ENCODE peak calls at places on chromosomes 11 and 22, in four cellular contexts. One of them, this sample, is unnamed.

GRCh38 chr11:134155456-134155855 is 68.3 kb downstream of the NCAPD3 start:
- DNase-seq in H1: no peak
- DNase-seq in HCT116: no peak
- DNase-seq in K562: no peak
- DNase-seq in this sample: no peak

GRCh38 chr22:45562102-45562501 is 59.4 kb downstream of the FBLN1 start:
- DNase-seq in H1: no peak
- DNase-seq in K562: no peak
- DNase-seq in HCT116: no peak
- DNase-seq in this sample: no peak

GRCh38 chr22:25736378-25737011 is 5.5 kb upstream of the MYO18B start:
- DNase-seq in H1: no peak
- DNase-seq in K562: no peak
- DNase-seq in HCT116: no peak
- DNase-seq in this sample: no peak

GRCh38 chr11:102384419-102385052 is 37.5 kb downstream of the BIRC2 start:
- DNase-seq in K562: peak; percentile 82
- DNase-seq in H1: no peak
- DNase-seq in HCT116: no peak
- DNase-seq in this sample: no peak

GRCh38 chr11:114160884-114161283 is 101.4 kb downstream of the ZBTB16 start:
- DNase-seq in HCT116: no peak
- DNase-seq in H1: no peak
- DNase-seq in K562: no peak
- DNase-seq in this sample: no peak

GRCh38 chr22:30253205-30253852 is 6.8 kb upstream of the LIF start:
- DNase-seq in K562: no peak
- DNase-seq in H1: no peak
- DNase-seq in HCT116: no peak
- DNase-seq in this sample: no peak

GRCh38 chr11:112128483-112129121 is 35.3 kb downstream of the IL18 start:
- DNase-seq in K562: peak; percentile 14
- DNase-seq in HCT116: peak; percentile 87
- DNase-seq in H1: no peak
- DNase-seq in this sample: no peak

GRCh38 chr11:17927643-17928343 is 85.1 kb downstream of the SERGEF start:
- DNase-seq in K562: no peak
- DNase-seq in H1: no peak
- DNase-seq in HCT116: no peak
- DNase-seq in this sample: no peak

GRCh38 chr11:126838779-126839178 is 161.8 kb downstream of the KIRREL3 start:
- DNase-seq in K562: no peak
- DNase-seq in H1: no peak
- DNase-seq in HCT116: no peak
- DNase-seq in this sample: no peak

GRCh38 chr11:124872741-124873140 is 7.5 kb downstream of the ROBO3 start:
- DNase-seq in H1: no peak
- DNase-seq in K562: peak; percentile 9
- DNase-seq in HCT116: no peak
- DNase-seq in this sample: peak; percentile 47

GRCh38 chr22:40732996-40733292 is 53.7 kb downstream of the MCHR1 start:
- DNase-seq in H1: no peak
- DNase-seq in HCT116: no peak
- DNase-seq in K562: no peak
- DNase-seq in this sample: no peak

GRCh38 chr22:31279821-31280496 is 12.3 kb downstream of the PIK3IP1 start:
- DNase-seq in K562: no peak
- DNase-seq in HCT116: no peak
- DNase-seq in H1: no peak
- DNase-seq in this sample: no peak

GRCh38 chr11:124193221-124193945 is 10.2 kb downstream of the OR10D3 start:
- DNase-seq in K562: no peak
- DNase-seq in HCT116: no peak
- DNase-seq in H1: no peak
- DNase-seq in this sample: no peak

GRCh38 chr11:115806056-115806455 is 301.8 kb upstream of the CADM1 start:
- DNase-seq in HCT116: no peak
- DNase-seq in H1: no peak
- DNase-seq in K562: no peak
- DNase-seq in this sample: no peak

GRCh38 chr11:95134491-95134890 is 44.8 kb downstream of the ENDOD1 start:
- DNase-seq in K562: no peak
- DNase-seq in HCT116: no peak
- DNase-seq in H1: no peak
- DNase-seq in this sample: no peak

GRCh38 chr22:23524226-23524625 is 55.9 kb downstream of the IGLL1 start:
- DNase-seq in K562: no peak
- DNase-seq in HCT116: no peak
- DNase-seq in H1: no peak
- DNase-seq in this sample: no peak

GRCh38 chr22:23521442-23522113 is 58.5 kb downstream of the IGLL1 start:
- DNase-seq in HCT116: peak; percentile 46
- DNase-seq in H1: peak; percentile 44
- DNase-seq in K562: peak; percentile 81
- DNase-seq in this sample: peak; percentile 92

GRCh38 chr22:23522642-23523251 is 57.3 kb downstream of the IGLL1 start:
- DNase-seq in K562: peak; percentile 30
- DNase-seq in H1: no peak
- DNase-seq in HCT116: no peak
- DNase-seq in this sample: no peak

GRCh38 chr22:23525510-23525909 is 54.6 kb downstream of the IGLL1 start:
- DNase-seq in K562: no peak
- DNase-seq in H1: no peak
- DNase-seq in HCT116: no peak
- DNase-seq in this sample: no peak

GRCh38 chr22:23523746-23524145 is 56.3 kb downstream of the IGLL1 start:
- DNase-seq in K562: no peak
- DNase-seq in HCT116: no peak
- DNase-seq in H1: no peak
- DNase-seq in this sample: no peak
- TF ChIP-seq ATF3 in K562: no peak
- TF ChIP-seq ATF3 in HCT116: no peak
- TF ChIP-seq ATF3 in H1: no peak
- TF ChIP-seq ATF3 in this sample: no peak

GRCh38 chr11:33785609-33786008 is 11.3 kb upstream of the FBXO3 start:
- DNase-seq in H1: no peak
- DNase-seq in HCT116: no peak
- DNase-seq in K562: no peak
- DNase-seq in this sample: no peak

DNA sequence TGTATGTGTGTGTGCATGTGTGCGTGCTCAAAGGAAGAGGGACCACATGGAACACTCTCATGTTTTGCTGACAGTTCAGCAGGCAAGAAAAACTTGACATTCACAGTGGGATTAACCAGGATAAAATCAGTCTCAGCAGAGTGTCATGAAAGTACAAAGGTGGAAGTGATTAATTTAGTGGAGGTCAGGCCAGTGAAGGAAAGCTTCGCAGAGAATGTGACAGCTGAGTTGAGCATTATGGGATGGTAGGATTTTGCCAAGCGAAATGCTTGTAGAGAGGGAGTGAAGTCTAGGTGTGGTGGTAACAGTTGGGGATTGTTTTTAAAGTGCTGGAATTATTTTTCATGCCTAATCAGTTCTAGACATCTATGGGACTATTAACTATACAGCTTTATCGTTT is 15.8 kb upstream of the FBXO3 start:
- DNase-seq in K562: no peak
- DNase-seq in HCT116: no peak
- DNase-seq in H1: no peak
- DNase-seq in this sample: no peak
- TF ChIP-seq ATF3 in K562: no peak
- TF ChIP-seq ATF3 in HCT116: no peak
- TF ChIP-seq ATF3 in H1: no peak
- TF ChIP-seq ATF3 in this sample: no peak

DNA sequence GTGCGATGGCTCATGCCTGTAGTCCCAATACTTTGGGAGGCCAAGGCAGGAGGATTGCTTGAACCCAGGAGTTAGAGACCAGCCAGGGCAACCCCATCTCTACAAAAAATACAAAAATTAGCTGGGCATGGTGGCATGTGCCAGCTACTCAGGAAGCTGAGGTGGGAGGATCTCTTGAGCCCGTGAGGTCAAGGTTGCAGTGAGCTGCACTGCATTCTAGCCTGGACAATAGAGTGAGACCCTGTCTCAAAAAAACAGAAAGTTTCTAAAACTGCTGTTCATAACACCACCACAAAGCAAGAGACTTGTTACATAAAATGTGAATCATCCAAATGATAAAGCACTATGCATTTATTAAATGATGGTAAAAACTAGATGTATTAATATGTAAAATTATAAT is 40.2 kb upstream of the CCDC34 start:
- DNase-seq in H1: no peak
- DNase-seq in HCT116: no peak
- DNase-seq in K562: no peak
- DNase-seq in this sample: no peak
- TF ChIP-seq ATF3 in H1: no peak
- TF ChIP-seq ATF3 in HCT116: no peak
- TF ChIP-seq ATF3 in K562: no peak
- TF ChIP-seq ATF3 in this sample: no peak

GRCh38 chr22:37051629-37052385 is at the start of gene KCTD17:
- DNase-seq in H1: no peak
- DNase-seq in HCT116: peak; percentile 24
- DNase-seq in K562: peak; percentile 54
- DNase-seq in this sample: peak; percentile 60
- TF ChIP-seq ATF3 in H1: no peak
- TF ChIP-seq ATF3 in HCT116: no peak
- TF ChIP-seq ATF3 in K562: no peak
- TF ChIP-seq ATF3 in this sample: no peak